ENCODE peak calls at places on chromosomes 6 and 20, in four cellular contexts. One of them, this sample, is unnamed.

GRCh38 chr6:37019065-37019450 is 13.6 kb downstream of the FGD2 start:
- DNase-seq in GM12878: no peak
- DNase-seq in K562: no peak
- DNase-seq in transverse colon: no peak
- DNase-seq in this sample: no peak

GRCh38 chr6:45302832-45303231 is 25.3 kb upstream of the RUNX2 start:
- DNase-seq in GM12878: no peak
- DNase-seq in K562: no peak
- DNase-seq in transverse colon: no peak
- DNase-seq in this sample: no peak

GRCh38 chr20:50980851-50981713 is 22.5 kb downstream of the MOCS3 start:
- DNase-seq in transverse colon: peak
- DNase-seq in GM12878: peak
- DNase-seq in K562: peak
- DNase-seq in this sample: peak

GRCh38 chr6:138795809-138796469 is at the start of gene ECT2L:
- DNase-seq in GM12878: no peak
- DNase-seq in K562: no peak
- DNase-seq in transverse colon: peak
- DNase-seq in this sample: no peak

GRCh38 chr6:121925024-121925423 is 474.4 kb upstream of the HSF2 start:
- DNase-seq in K562: no peak
- DNase-seq in transverse colon: no peak
- DNase-seq in GM12878: no peak
- DNase-seq in this sample: no peak

GRCh38 chr20:25699914-25700313 is 3.3 kb upstream of the ZNF337 start:
- DNase-seq in GM12878: no peak
- DNase-seq in K562: no peak
- DNase-seq in transverse colon: no peak
- DNase-seq in this sample: peak

GRCh38 chr20:64038252-64038578 is 2.2 kb downstream of the C20orf204 start:
- DNase-seq in transverse colon: no peak
- DNase-seq in K562: no peak
- DNase-seq in GM12878: no peak
- DNase-seq in this sample: no peak

GRCh38 chr6:113654396-113654795 is 202.7 kb upstream of the MARCKS start:
- DNase-seq in GM12878: no peak
- DNase-seq in K562: no peak
- DNase-seq in transverse colon: peak
- DNase-seq in this sample: peak

GRCh38 chr6:34985236-34985635 is 96.2 kb downstream of the ANKS1A start:
- DNase-seq in GM12878: no peak
- DNase-seq in K562: no peak
- DNase-seq in transverse colon: no peak
- DNase-seq in this sample: no peak

GRCh38 chr20:59314872-59315500 is 14.6 kb downstream of the EDN3 start:
- DNase-seq in GM12878: no peak
- DNase-seq in transverse colon: no peak
- DNase-seq in K562: no peak
- DNase-seq in this sample: no peak

GRCh38 chr6:159978291-159979135 is 9.6 kb downstream of the IGF2R start:
- DNase-seq in GM12878: peak
- DNase-seq in transverse colon: no peak
- DNase-seq in K562: no peak
- DNase-seq in this sample: no peak

GRCh38 chr6:36358235-36358915 is 21.7 kb upstream of the BNIP5 start:
- DNase-seq in K562: no peak
- DNase-seq in GM12878: peak
- DNase-seq in transverse colon: no peak
- DNase-seq in this sample: no peak

GRCh38 chr6:67736816-67737215 is 898.3 kb upstream of the ADGRB3 start:
- DNase-seq in transverse colon: no peak
- DNase-seq in GM12878: no peak
- DNase-seq in K562: no peak
- DNase-seq in this sample: no peak

GRCh38 chr6:26412225-26412624 is 10.2 kb downstream of the BTN3A1 start:
- DNase-seq in GM12878: no peak
- DNase-seq in K562: no peak
- DNase-seq in transverse colon: no peak
- DNase-seq in this sample: no peak

GRCh38 chr6:105835373-105835772 is 250.8 kb upstream of the PRDM1 start:
- DNase-seq in K562: peak
- DNase-seq in GM12878: no peak
- DNase-seq in transverse colon: peak
- DNase-seq in this sample: no peak

GRCh38 chr20:62212309-62212708 is 7.8 kb downstream of the HRH3 start:
- DNase-seq in K562: no peak
- DNase-seq in transverse colon: no peak
- DNase-seq in GM12878: no peak
- DNase-seq in this sample: no peak

GRCh38 chr20:1215386-1216170 is 10.3 kb upstream of the RAD21L1 start:
- DNase-seq in K562: peak
- DNase-seq in transverse colon: no peak
- DNase-seq in GM12878: no peak
- DNase-seq in this sample: no peak

GRCh38 chr20:58233881-58234528 is 5.6 kb upstream of the ANKRD60 start:
- DNase-seq in GM12878: no peak
- DNase-seq in K562: peak
- DNase-seq in transverse colon: peak
- DNase-seq in this sample: peak
- TF ChIP-seq EP300 in GM12878: no peak
- TF ChIP-seq EP300 in K562: no peak
- TF ChIP-seq EP300 in transverse colon: no peak
- TF ChIP-seq EP300 in this sample: no peak

DNA sequence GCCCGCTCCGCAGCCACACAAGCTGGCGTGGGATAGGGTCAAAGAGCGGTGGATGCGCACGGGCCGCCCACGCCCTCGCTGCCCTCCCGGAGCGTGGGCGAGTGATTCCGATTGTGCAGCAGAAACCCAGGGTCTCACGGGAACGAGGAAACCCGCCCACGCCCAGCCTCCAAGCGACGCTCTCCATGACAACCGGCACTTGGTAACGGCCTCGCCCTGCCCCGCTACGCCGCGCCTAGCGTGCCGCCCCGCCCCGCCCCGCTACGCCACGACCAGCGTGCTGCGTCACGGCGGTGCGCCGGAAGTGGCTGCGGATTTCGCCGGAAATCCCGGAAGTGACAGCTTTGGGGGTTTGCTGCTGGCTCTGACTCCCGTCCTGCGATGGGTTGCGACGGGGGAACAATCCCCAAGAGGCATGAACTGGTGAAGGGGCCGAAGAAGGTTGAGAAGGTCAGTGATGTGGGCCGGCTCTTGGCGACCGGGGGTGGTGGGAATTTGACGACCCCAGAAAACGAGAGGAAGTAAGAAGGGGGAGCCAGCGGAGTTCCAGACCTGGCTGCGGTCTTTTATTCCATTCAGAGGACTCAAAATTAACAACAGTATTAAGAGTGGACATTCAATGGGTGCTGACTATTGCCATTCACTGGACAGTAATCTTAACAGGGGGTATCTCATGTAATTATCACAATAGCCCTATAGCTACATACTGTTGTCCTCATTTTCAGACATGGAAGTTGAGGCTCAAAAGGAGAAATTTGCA is at the start of gene RTF2:
- DNase-seq in GM12878: peak
- DNase-seq in K562: peak
- DNase-seq in transverse colon: peak
- DNase-seq in this sample: peak
- TF ChIP-seq EP300 in GM12878: peak
- TF ChIP-seq EP300 in K562: no peak
- TF ChIP-seq EP300 in transverse colon: no peak
- TF ChIP-seq EP300 in this sample: no peak

DNA sequence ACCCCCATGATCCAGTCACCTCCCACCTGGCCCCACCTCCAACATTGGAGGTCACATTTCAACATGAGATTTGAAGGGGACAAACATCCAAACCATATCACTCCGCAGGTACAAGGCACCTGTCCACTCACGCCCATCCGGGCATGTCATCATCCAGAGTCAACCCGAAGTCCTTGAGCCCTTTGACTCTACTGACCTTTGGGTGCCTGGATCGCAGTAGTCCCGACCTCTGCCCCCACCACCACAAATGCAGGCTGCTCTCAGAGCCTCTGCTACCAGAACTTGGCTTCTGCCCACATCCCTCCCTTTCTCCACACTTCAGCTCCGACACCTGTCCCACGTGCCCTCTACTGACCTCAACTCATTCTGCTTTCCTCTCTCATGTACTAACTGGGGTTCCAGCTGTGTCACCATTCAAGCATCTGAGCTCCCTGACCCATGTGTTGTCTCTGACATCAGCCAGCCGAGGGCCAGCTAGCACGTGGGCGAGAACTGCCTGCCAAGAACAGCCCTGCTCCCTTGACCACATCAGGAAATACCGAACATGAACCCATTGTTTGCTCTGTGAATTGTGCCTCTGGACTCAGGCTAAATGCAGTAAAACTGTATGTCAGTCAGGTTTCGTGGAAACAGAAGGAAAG is 498.3 kb upstream of the SULF2 start:
- DNase-seq in GM12878: no peak
- DNase-seq in K562: no peak
- DNase-seq in transverse colon: peak
- DNase-seq in this sample: no peak
- TF ChIP-seq EP300 in GM12878: no peak
- TF ChIP-seq EP300 in K562: no peak
- TF ChIP-seq EP300 in transverse colon: no peak
- TF ChIP-seq EP300 in this sample: no peak

GRCh38 chr6:72699142-72699541 is 77.3 kb downstream of the KCNQ5 start:
- DNase-seq in transverse colon: no peak
- DNase-seq in GM12878: no peak
- DNase-seq in K562: no peak
- DNase-seq in this sample: no peak
- TF ChIP-seq EP300 in transverse colon: no peak
- TF ChIP-seq EP300 in GM12878: no peak
- TF ChIP-seq EP300 in K562: no peak
- TF ChIP-seq EP300 in this sample: no peak